ENCODE peak calls at places on chromosomes 7 and 10, in eight cellular contexts. H is psoas muscle; R is effector memory CD8-positive, alpha-beta T cell; B is DMS53; U is Jurkat, Clone E6-1; N is HCT116; T is tibial artery; V is fibroblast of villous mesenchyme. C is an unnamed sample.
A peak's percentile ranks its signal among the peaks of the same experiment; 100 is the strongest.

GRCh38 chr10:30751678-30752331 is 122.3 kb upstream of the LYZL2 start:
- DNase-seq in H (peak; percentile 89), R (peak; percentile 62), B (peak; percentile 64), U (peak; percentile 51), N (peak; percentile 10), T (peak; percentile 77), V (peak; percentile 70), C (peak; percentile 57)

GRCh38 chr10:79104264-79104954 is 35.6 kb downstream of the ZMIZ1 start:
- DNase-seq in H (peak; percentile 78), R (no peak), B (no peak), U (no peak), N (no peak), T (peak; percentile 62), V (peak; percentile 64), C (peak; percentile 45)

GRCh38 chr7:80135306-80136104 is 874 bp downstream of the GNAI1 start:
- DNase-seq in H (no peak), R (no peak), B (peak; percentile 82), U (no peak), N (no peak), T (no peak), V (peak; percentile 48), C (peak; percentile 29)

GRCh38 chr10:72340510-72340895 is 14.2 kb downstream of the DNAJB12 start:
- DNase-seq in H (peak; percentile 87), R (peak; percentile 80), B (peak; percentile 73), U (no peak), N (no peak), T (no peak), V (peak; percentile 47), C (peak; percentile 60)

GRCh38 chr10:120368927-120369326 is 88.1 kb upstream of the PLPP4 start:
- DNase-seq in H (no peak), R (no peak), B (no peak), U (no peak), N (no peak), T (no peak), V (no peak), C (no peak)

GRCh38 chr7:778968-779451 is 51.9 kb upstream of the PRKAR1B start:
- DNase-seq in H (peak; percentile 33), R (no peak), B (no peak), U (no peak), N (no peak), T (no peak), V (no peak), C (no peak)

GRCh38 chr10:12690525-12691139 is 310.9 kb downstream of the CCDC3 start:
- DNase-seq in H (no peak), R (no peak), B (peak; percentile 30), U (no peak), N (no peak), T (no peak), V (peak; percentile 91), C (no peak)

GRCh38 chr10:19987931-19988330 is 171.7 kb downstream of the PLXDC2 start:
- DNase-seq in H (no peak), R (no peak), B (no peak), U (no peak), N (no peak), T (no peak), V (no peak), C (no peak)

GRCh38 chr7:149254181-149254858 is 7.7 kb upstream of the ZNF783 start:
- DNase-seq in H (no peak), R (no peak), B (no peak), U (no peak), N (no peak), T (no peak), V (no peak), C (no peak)

GRCh38 chr10:121668336-121669009 is 70.2 kb upstream of the FGFR2 start:
- DNase-seq in H (no peak), R (no peak), B (peak; percentile 68), U (no peak), N (no peak), T (peak; percentile 38), V (peak; percentile 42), C (no peak)

GRCh38 chr10:124622158-124622557 is 122.0 kb downstream of the FAM53B start:
- DNase-seq in H (no peak), R (no peak), B (no peak), U (no peak), N (no peak), T (no peak), V (no peak), C (no peak)

GRCh38 chr7:27929127-27929526 is 189.2 kb downstream of the TAX1BP1 start:
- DNase-seq in H (no peak), R (no peak), B (no peak), U (no peak), N (no peak), T (no peak), V (no peak), C (no peak)

GRCh38 chr10:101919026-101919784 is 75.6 kb upstream of the KCNIP2 start:
- DNase-seq in H (no peak), R (no peak), B (no peak), U (no peak), N (no peak), T (no peak), V (no peak), C (no peak)

GRCh38 chr10:106181491-106181890 is 983.0 kb downstream of the SORCS1 start:
- DNase-seq in H (no peak), R (no peak), B (no peak), U (no peak), N (no peak), T (no peak), V (peak; percentile 78), C (peak; percentile 60)

GRCh38 chr10:79152423-79152817 is 83.7 kb downstream of the ZMIZ1 start:
- DNase-seq in H (no peak), R (no peak), B (no peak), U (no peak), N (no peak), T (peak; percentile 58), V (peak; percentile 80), C (no peak)

GRCh38 chr10:109898666-109899577 is 24.4 kb downstream of the XPNPEP1 start:
- DNase-seq in H (no peak), R (no peak), B (no peak), U (no peak), N (no peak), T (peak; percentile 86), V (peak; percentile 14), C (no peak)

GRCh38 chr10:10477859-10478258 is 539.8 kb upstream of the CELF2 start:
- DNase-seq in H (no peak), R (no peak), B (no peak), U (no peak), N (no peak), T (no peak), V (peak; percentile 20), C (no peak)

GRCh38 chr7:106031271-106032029 is 68.4 kb downstream of the CDHR3 start:
- DNase-seq in H (no peak), R (no peak), B (no peak), U (no peak), N (no peak), T (no peak), V (no peak), C (peak; percentile 35)

GRCh38 chr10:79310911-79311573 is 36.2 kb upstream of the PPIF start:
- DNase-seq in H (peak; percentile 53), R (no peak), B (no peak), U (no peak), N (no peak), T (no peak), V (no peak), C (no peak)

GRCh38 chr7:561631-562393 is 42.2 kb upstream of the PDGFA start:
- DNase-seq in H (no peak), R (no peak), B (no peak), U (no peak), N (no peak), T (no peak), V (no peak), C (no peak)

GRCh38 chr10:27240891-27241639 is 468 bp upstream of the ACBD5 start:
- DNase-seq in H (peak; percentile 62), R (no peak), B (peak; percentile 79), U (peak; percentile 23), N (no peak), T (no peak), V (peak; percentile 26), C (peak; percentile 4)

GRCh38 chr7:106047818-106048490 is 64.2 kb downstream of the SYPL1 start:
- DNase-seq in H (no peak), R (no peak), B (no peak), U (no peak), N (no peak), T (no peak), V (no peak), C (no peak)

GRCh38 chr7:44565097-44565794 is 8.5 kb downstream of the DDX56 start:
- DNase-seq in H (peak; percentile 87), R (peak; percentile 68), B (peak; percentile 85), U (no peak), N (no peak), T (peak; percentile 47), V (peak; percentile 58), C (peak; percentile 70)

GRCh38 chr7:9231683-9232082 is 798.3 kb downstream of the NXPH1 start:
- DNase-seq in H (no peak), R (no peak), B (peak; percentile 76), U (no peak), N (no peak), T (no peak), V (no peak), C (no peak)

GRCh38 chr7:27661776-27662489 is 750 bp downstream of the HIBADH start:
- DNase-seq in H (no peak), R (peak; percentile 5), B (no peak), U (no peak), N (no peak), T (peak; percentile 31), V (peak; percentile 41), C (peak; percentile 20)

GRCh38 chr7:143258830-143259229 is 4.4 kb upstream of the GSTK1 start:
- DNase-seq in H (no peak), R (no peak), B (no peak), U (no peak), N (no peak), T (no peak), V (peak; percentile 50), C (peak; percentile 18)

C was measured in fibroblast of pulmonary artery.